ENCODE peak calls at places on chromosomes 2 and 18, in ten cellular contexts. V is HepG2; F is left cardiac atrium; M is ACHN; N is fibroblast of villous mesenchyme; L is GM12864; H is NCI-H2081; Y is stimulated activated effector memory CD8-positive, alpha-beta T cell treated with anti-CD3 and anti-CD28 coated beads, Interleukin-12 subunit alpha, Interleukin-12 subunit beta, amount 100 ng/mL, for 72 hours; R is GM19239; W is T-helper 17 cell. B is an unnamed sample.

GRCh38 chr18:7824970-7825369 is 257.9 kb downstream of the PTPRM start:
- DNase-seq in M (no peak), W (no peak), N (no peak), L (no peak), R (no peak), F (peak), H (no peak), V (no peak), Y (no peak), B (no peak)

GRCh38 chr18:76494541-76495403 is at the start of gene ZNF516:
- DNase-seq in W (no peak), M (peak), R (no peak), N (peak), V (peak), H (peak), L (no peak), Y (no peak), F (peak), B (peak)

GRCh38 chr2:233387667-233388528 is 33.6 kb downstream of the DGKD start:
- DNase-seq in Y (no peak), V (peak), W (no peak), N (peak), H (peak), F (peak), R (no peak), M (peak), L (no peak), B (peak)

GRCh38 chr2:233706720-233707119 is 6.0 kb upstream of the UGT1A5 start:
- DNase-seq in N (peak), V (no peak), Y (no peak), F (no peak), M (no peak), R (no peak), W (no peak), H (no peak), L (no peak), B (peak)

GRCh38 chr2:179595284-179595683 is 266.1 kb downstream of the ZNF385B start:
- DNase-seq in H (no peak), N (no peak), Y (no peak), M (peak), V (peak), L (no peak), F (no peak), W (no peak), R (no peak), B (no peak)

GRCh38 chr18:43049021-43049420 is 66.5 kb downstream of the RIT2 start:
- DNase-seq in W (no peak), V (no peak), R (no peak), Y (no peak), L (no peak), H (no peak), F (no peak), N (peak), M (no peak), B (peak)

GRCh38 chr2:222518570-222519381 is 94.4 kb downstream of the SGPP2 start:
- DNase-seq in M (no peak), V (no peak), R (no peak), F (no peak), Y (no peak), H (no peak), N (peak), W (no peak), L (no peak), B (peak)

GRCh38 chr2:129802290-129802689 is 177.2 kb upstream of the RAB6C start:
- DNase-seq in H (no peak), F (no peak), R (no peak), V (no peak), Y (no peak), L (no peak), N (no peak), W (no peak), M (no peak), B (no peak)

GRCh38 chr2:112121682-112122254 is 16.4 kb upstream of the FBLN7 start:
- DNase-seq in R (no peak), N (peak), W (peak), F (no peak), M (peak), H (peak), Y (no peak), L (no peak), V (peak), B (peak)

GRCh38 chr2:207338220-207338607 is 172.5 kb upstream of the KLF7 start:
- DNase-seq in F (no peak), H (no peak), R (no peak), L (no peak), W (no peak), V (no peak), Y (no peak), N (no peak), M (no peak), B (no peak)

GRCh38 chr2:30759481-30759880 is 47.8 kb downstream of the CAPN13 start:
- DNase-seq in H (no peak), Y (no peak), R (no peak), W (no peak), V (no peak), N (no peak), L (no peak), M (no peak), F (no peak), B (no peak)

GRCh38 chr2:110690345-110690965 is 12.6 kb upstream of the BUB1 start:
- DNase-seq in N (no peak), H (no peak), V (peak), W (no peak), Y (peak), L (no peak), M (no peak), R (no peak), F (no peak), B (no peak)

GRCh38 chr2:177604291-177605065 is 211.9 kb downstream of the AGPS start:
- DNase-seq in R (no peak), M (peak), V (peak), Y (no peak), H (peak), L (no peak), W (no peak), N (peak), F (no peak), B (peak)

GRCh38 chr2:74079522-74080341 is 68.0 kb downstream of the BOLA3 start:
- DNase-seq in N (peak), L (peak), Y (no peak), H (no peak), R (peak), W (no peak), V (no peak), F (no peak), M (no peak), B (no peak)

GRCh38 chr2:28750316-28751101 is 1.1 kb upstream of the PPP1CB start:
- DNase-seq in Y (peak), N (peak), R (no peak), V (no peak), M (peak), W (no peak), F (no peak), H (peak), L (no peak), B (peak)

GRCh38 chr2:27024188-27024587 is 8.6 kb upstream of the TMEM214 start:
- DNase-seq in M (no peak), L (no peak), H (no peak), Y (no peak), N (no peak), F (no peak), R (no peak), V (no peak), W (no peak), B (no peak)

GRCh38 chr2:72809095-72809494 is 16.7 kb downstream of the EXOC6B start:
- DNase-seq in W (no peak), L (no peak), M (no peak), F (no peak), V (no peak), Y (no peak), H (no peak), N (no peak), R (no peak), B (no peak)

GRCh38 chr18:55522011-55522410 is 66.0 kb downstream of the TCF4 start:
- DNase-seq in H (no peak), Y (no peak), F (no peak), V (no peak), R (no peak), N (peak), M (peak), L (peak), W (no peak), B (peak)

GRCh38 chr2:230932556-230933511 is 7.8 kb upstream of the GPR55 start:
- DNase-seq in F (peak), R (no peak), Y (no peak), N (peak), M (no peak), H (no peak), V (no peak), W (no peak), L (no peak), B (peak)

GRCh38 chr2:3257842-3258241 is 119.8 kb downstream of the EIPR1 start:
- DNase-seq in Y (no peak), V (no peak), F (no peak), N (no peak), W (no peak), R (no peak), M (no peak), H (no peak), L (no peak), B (no peak)

GRCh38 chr2:15640291-15640711 is 48.6 kb downstream of the DDX1 start:
- DNase-seq in M (peak), W (no peak), H (no peak), Y (no peak), R (no peak), V (peak), F (peak), N (peak), L (no peak), B (peak)

GRCh38 chr2:128178650-128179460 is 87.9 kb downstream of the UGGT1 start:
- DNase-seq in N (peak), M (peak), Y (no peak), W (peak), F (peak), H (peak), V (peak), L (peak), R (no peak), B (peak)

GRCh38 chr18:62493033-62493862 is 29.6 kb upstream of the ZCCHC2 start:
- DNase-seq in H (no peak), R (no peak), M (no peak), F (no peak), W (no peak), N (no peak), Y (no peak), L (no peak), V (no peak), B (no peak)